ENCODE peak calls at places on chromosomes 3 and 15, in eight cellular contexts. Q, O, R, M, Z, Y, F and C are unnamed samples.

GRCh38 chr3:45026038-45026437 is at the start of gene CLEC3B:
- DNase-seq in Z (peak), R (no peak), F (peak), M (no peak), O (peak), Q (peak), Y (no peak), C (peak)

GRCh38 chr3:195250473-195251251 is 20.3 kb downstream of the XXYLT1 start:
- DNase-seq in O (no peak), M (no peak), Y (no peak), Q (peak), F (peak), Z (peak), R (no peak), C (no peak)

GRCh38 chr3:140216249-140216648 is 281.3 kb downstream of the CLSTN2 start:
- DNase-seq in Q (peak), M (no peak), Y (peak), R (no peak), O (no peak), F (no peak), Z (peak), C (peak)

GRCh38 chr3:48426944-48427629 is 2.8 kb downstream of the PLXNB1 start:
- DNase-seq in F (peak), M (no peak), O (no peak), Y (no peak), R (no peak), Q (no peak), Z (peak), C (no peak)

GRCh38 chr3:81726735-81727134 is 34.7 kb downstream of the GBE1 start:
- DNase-seq in Y (no peak), Q (peak), O (peak), Z (peak), F (peak), R (no peak), M (no peak), C (peak)

GRCh38 chr3:137343283-137343682 is 385.5 kb downstream of the IL20RB start:
- DNase-seq in Y (no peak), Q (no peak), M (no peak), F (no peak), R (no peak), Z (no peak), O (no peak), C (no peak)

GRCh38 chr15:57033715-57034439 is 115.4 kb downstream of the TCF12 start:
- DNase-seq in M (no peak), O (no peak), Y (no peak), Q (no peak), F (no peak), R (no peak), Z (no peak), C (no peak)

GRCh38 chr15:79896634-79897379 is at the start of gene MTHFS:
- DNase-seq in F (peak), O (peak), M (peak), Z (peak), R (peak), Q (peak), Y (no peak), C (peak)

GRCh38 chr15:64521726-64522164 is 61.4 kb downstream of the ZNF609 start:
- DNase-seq in Z (peak), M (no peak), O (peak), R (no peak), Q (peak), Y (no peak), F (peak), C (peak)

GRCh38 chr3:178947738-178948137 is 123.9 kb downstream of the ZMAT3 start:
- DNase-seq in Q (no peak), F (peak), Z (no peak), Y (no peak), R (no peak), M (no peak), O (no peak), C (no peak)
- TF ChIP-seq CTCF in Q (no peak), F (no peak), Z (no peak), Y (peak), R (no peak), M (no peak), O (no peak), C (peak)

DNA sequence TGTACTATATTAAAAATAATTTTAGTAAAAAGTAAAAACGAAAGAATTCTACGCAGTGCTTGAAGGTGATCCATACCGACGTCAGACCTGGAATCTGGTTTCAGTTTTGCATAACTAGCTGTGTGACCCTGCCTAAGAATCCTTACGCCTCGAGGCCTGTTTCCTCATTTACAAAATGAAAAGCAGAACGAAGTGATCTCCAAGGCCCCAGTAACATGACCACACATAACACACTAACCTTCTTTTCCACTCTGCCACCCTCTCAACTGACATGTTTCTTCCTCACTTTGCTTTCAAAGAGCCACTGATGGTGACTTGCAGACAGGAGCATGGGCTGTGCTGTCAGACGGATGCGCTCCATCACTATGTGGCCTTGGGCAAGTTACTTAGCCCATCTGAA is 4.8 kb downstream of the MESD start:
- DNase-seq in R (no peak), Y (no peak), Q (peak), O (no peak), Z (no peak), F (no peak), M (no peak), C (no peak)
- TF ChIP-seq CTCF in R (no peak), Y (no peak), Q (no peak), O (no peak), Z (no peak), F (no peak), M (no peak), C (no peak)

GRCh38 chr15:99961011-99961441 is 227.8 kb upstream of the LYSMD4 start:
- DNase-seq in O (no peak), M (no peak), R (no peak), Y (no peak), Z (no peak), Q (peak), F (no peak), C (peak)
- TF ChIP-seq CTCF in O (peak), M (no peak), R (no peak), Y (no peak), Z (peak), Q (peak), F (no peak), C (no peak)

DNA sequence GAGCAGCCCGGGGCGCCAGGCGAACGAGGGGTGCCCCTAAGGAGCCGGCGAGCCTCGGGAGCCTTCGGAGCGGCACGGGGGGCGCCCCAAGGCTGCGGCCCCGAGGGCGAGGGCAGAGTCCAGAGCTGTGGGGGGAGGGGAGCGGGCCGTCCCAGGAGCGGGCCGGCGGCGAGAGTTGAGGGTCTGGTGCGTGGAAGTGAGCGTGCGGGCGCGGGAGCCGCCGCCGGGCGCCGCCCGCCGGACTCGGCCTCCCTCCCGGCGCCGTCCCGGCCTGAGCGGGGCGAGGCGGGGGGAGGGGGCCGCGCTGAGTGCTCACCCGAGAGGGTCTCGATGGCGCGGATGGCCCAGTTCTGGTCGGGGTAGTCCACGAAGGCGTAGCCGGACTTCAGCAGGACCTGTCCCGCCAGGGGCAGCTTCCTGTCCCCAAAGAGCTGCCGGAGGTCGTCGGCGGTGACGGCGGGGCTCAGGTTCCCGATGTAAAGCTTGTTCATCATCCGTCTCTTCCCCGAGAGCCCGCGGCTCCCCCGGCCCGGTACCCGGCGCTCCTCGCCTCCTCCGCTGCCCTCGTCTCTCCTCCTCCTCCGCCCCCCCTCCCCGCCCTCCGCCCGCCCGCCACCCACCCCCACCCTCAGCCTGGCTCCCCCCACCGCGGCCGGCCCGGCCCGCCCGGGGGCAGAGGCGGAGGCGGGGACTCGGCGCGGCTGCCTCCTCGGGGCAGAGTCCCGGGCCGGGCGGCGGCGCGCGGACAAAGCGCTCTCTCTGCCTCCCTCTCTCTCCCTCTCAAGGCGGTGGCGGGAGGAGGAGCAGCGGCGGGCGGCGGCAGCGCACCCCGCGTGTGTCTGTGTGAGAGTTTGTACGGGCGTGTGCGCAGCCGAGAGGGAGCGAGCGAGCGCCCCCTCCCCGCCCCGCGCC is at the start of gene IGF2BP2:
- DNase-seq in R (peak), F (peak), Y (no peak), O (peak), Q (peak), M (peak), Z (peak), C (peak)
- TF ChIP-seq CTCF in R (no peak), F (no peak), Y (peak), O (no peak), Q (no peak), M (no peak), Z (no peak), C (no peak)

DNA sequence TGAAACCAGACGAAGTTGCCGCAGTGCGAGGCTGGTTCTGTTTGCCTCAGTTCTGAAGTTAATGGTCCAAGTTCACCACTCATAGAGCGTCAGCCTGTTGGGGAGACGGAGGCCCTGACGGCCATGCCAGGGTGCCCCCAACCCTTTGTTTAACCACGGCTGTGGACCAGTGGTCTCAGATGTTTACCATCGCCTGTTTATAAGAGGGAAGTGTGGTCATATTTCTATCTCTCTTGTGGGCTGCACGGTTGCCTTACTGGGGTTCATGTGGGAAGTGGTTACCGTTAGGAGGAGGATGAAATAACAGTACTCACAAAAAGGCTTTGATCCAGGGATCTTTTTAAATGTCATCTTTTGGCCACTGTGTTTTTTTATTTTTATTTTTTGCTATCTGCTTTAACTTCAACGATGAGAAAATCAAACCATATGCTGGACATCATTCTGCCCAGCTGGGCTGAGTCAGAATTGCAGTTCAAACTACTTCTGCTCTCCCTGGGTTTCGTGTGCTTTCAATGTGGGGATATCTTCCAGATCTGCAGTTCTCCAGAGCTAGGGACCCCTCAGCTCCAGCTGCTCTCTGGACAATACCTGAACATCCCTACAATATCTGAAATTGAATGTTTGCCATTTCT is 17.8 kb downstream of the SMAD3 start:
- DNase-seq in O (no peak), Q (peak), R (no peak), Y (no peak), M (no peak), F (peak), Z (peak), C (no peak)
- TF ChIP-seq CTCF in O (no peak), Q (no peak), R (no peak), Y (no peak), M (no peak), F (no peak), Z (peak), C (no peak)

GRCh38 chr15:92586930-92587329 is 68.6 kb downstream of the FAM174B start:
- DNase-seq in Z (no peak), Y (no peak), M (no peak), F (no peak), R (no peak), O (no peak), Q (no peak), C (no peak)
- TF ChIP-seq CTCF in Z (no peak), Y (no peak), M (no peak), F (no peak), R (no peak), O (no peak), Q (no peak), C (no peak)

GRCh38 chr15:84938726-84939125 is 42.9 kb upstream of the PDE8A start:
- DNase-seq in R (no peak), M (no peak), Q (no peak), Y (no peak), F (no peak), O (no peak), Z (no peak), C (no peak)

GRCh38 chr15:84937144-84937543 is 44.5 kb upstream of the PDE8A start:
- DNase-seq in F (no peak), Z (no peak), Y (no peak), Q (peak), M (no peak), O (no peak), R (no peak), C (no peak)

GRCh38 chr15:84940399-84940798 is 41.3 kb upstream of the PDE8A start:
- DNase-seq in M (no peak), R (no peak), O (no peak), Q (no peak), Z (no peak), F (no peak), Y (no peak), C (no peak)

GRCh38 chr15:84929795-84930371 is 45.4 kb downstream of the SLC28A1 start:
- DNase-seq in M (no peak), F (peak), Z (peak), Q (peak), Y (no peak), R (no peak), O (peak), C (peak)

DNA sequence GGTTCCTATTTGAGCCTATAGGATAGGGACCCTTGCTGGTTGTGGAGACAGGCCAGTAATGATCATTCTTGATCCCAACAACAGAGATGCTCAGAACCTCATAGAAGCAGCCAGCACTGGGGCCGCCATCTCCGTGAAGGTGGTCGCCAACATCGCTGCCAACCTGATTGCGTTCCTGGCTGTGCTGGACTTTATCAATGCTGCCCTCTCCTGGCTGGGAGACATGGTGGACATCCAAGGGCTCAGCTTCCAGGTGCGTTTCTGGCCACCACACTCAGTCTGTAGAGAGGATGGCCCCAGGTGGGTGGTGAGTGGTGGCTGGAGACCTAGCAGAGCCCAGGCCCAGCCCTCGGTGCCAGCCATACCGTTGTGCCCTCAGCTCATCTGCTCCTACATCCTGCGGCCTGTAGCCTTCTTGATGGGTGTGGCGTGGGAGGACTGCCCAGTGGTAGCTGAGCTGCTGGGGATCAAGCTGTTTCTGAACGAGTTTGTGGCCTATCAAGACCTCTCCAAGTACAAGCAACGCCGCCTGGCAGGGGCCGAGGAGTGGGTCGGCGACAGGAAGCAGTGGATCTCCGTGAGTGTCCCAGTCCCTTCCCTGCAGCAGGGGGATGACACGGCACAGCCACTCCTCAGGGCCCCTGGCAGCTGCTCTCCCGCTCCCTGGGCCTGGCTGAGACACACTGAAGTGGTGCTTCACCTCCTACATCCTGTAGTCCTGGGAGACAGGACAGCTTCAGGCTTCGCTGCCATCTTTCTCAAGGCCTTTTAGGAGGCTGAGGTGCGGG is 46.5 kb upstream of the PDE8A start:
- DNase-seq in Z (no peak), Y (no peak), Q (no peak), R (no peak), M (no peak), O (no peak), F (no peak), C (no peak)
- TF ChIP-seq CTCF in Z (no peak), Y (no peak), Q (no peak), R (no peak), M (no peak), O (no peak), F (no peak), C (no peak)